ENCODE peak calls at places on chromosomes 4 and X, in six cellular contexts. J is astrocyte, P is HCT116, Q is Karpas-422, A is GM23248, W is PC-9. M is an unnamed sample.

GRCh38 chr4:129218355-129218754 is 122.4 kb downstream of the C4orf33 start:
- DNase-seq in J (no peak), P (no peak), Q (peak; percentile 69), A (peak; percentile 14), W (no peak), M (no peak)

GRCh38 chr4:337932-338758 is 531 bp downstream of the ZNF141 start:
- DNase-seq in J (peak; percentile 34), P (no peak), Q (peak; percentile 58), A (peak; percentile 68), W (no peak), M (peak; percentile 71)

GRCh38 chrX:10221651-10222050 is 64.9 kb downstream of the CLCN4 start:
- DNase-seq in J (no peak), P (no peak), Q (no peak), A (no peak), W (no peak), M (no peak)

GRCh38 chr4:15451181-15451865 is 18.4 kb upstream of the CC2D2A start:
- DNase-seq in J (peak; percentile 26), P (no peak), Q (no peak), A (peak; percentile 46), W (no peak), M (no peak)

GRCh38 chr4:142126890-142127497 is 490.6 kb downstream of the IL15 start:
- DNase-seq in J (peak; percentile 56), P (peak; percentile 66), Q (peak; percentile 86), A (peak; percentile 70), W (peak; percentile 38), M (peak; percentile 66)

GRCh38 chrX:5632061-5632614 is 596.5 kb downstream of the NLGN4X start:
- DNase-seq in J (no peak), P (no peak), Q (no peak), A (no peak), W (no peak), M (no peak)

GRCh38 chr4:175451238-175451965 is 360.7 kb downstream of the GPM6A start:
- DNase-seq in J (no peak), P (no peak), Q (no peak), A (no peak), W (no peak), M (no peak)

GRCh38 chrX:50707955-50708694 is 105.9 kb downstream of the SHROOM4 start:
- DNase-seq in J (no peak), P (no peak), Q (no peak), A (no peak), W (no peak), M (no peak)

GRCh38 chr4:65661469-65661868 is 8.8 kb downstream of the EPHA5 start:
- DNase-seq in J (peak; percentile 27), P (no peak), Q (no peak), A (no peak), W (no peak), M (no peak)

GRCh38 chrX:68429216-68429615 is 4.1 kb downstream of the OPHN1 start:
- DNase-seq in J (peak; percentile 43), P (no peak), Q (no peak), A (peak; percentile 80), W (no peak), M (no peak)

GRCh38 chrX:96182366-96182765 is 502.3 kb upstream of the DIAPH2 start:
- DNase-seq in J (no peak), P (no peak), Q (peak; percentile 69), A (peak; percentile 26), W (peak; percentile 1), M (no peak)

GRCh38 chr4:1813915-1814314 is 20.8 kb downstream of the FGFR3 start:
- DNase-seq in J (no peak), P (no peak), Q (no peak), A (peak; percentile 41), W (no peak), M (peak; percentile 26)

GRCh38 chr4:136864580-136865185 is 667.6 kb downstream of the PCDH18 start:
- DNase-seq in J (peak; percentile 52), P (peak; percentile 69), Q (peak; percentile 89), A (peak; percentile 80), W (peak; percentile 25), M (peak; percentile 59)

GRCh38 chr4:55765070-55765469 is 54.5 kb upstream of the EXOC1L start:
- DNase-seq in J (no peak), P (no peak), Q (no peak), A (no peak), W (no peak), M (no peak)

GRCh38 chrX:14497184-14497666 is 32.1 kb upstream of the GLRA2 start:
- DNase-seq in J (no peak), P (no peak), Q (no peak), A (peak; percentile 31), W (no peak), M (peak; percentile 53)

GRCh38 chrX:120308959-120309872 is 2.0 kb downstream of the TMEM255A start:
- DNase-seq in J (peak; percentile 65), P (peak; percentile 24), Q (no peak), A (peak; percentile 23), W (peak; percentile 75), M (no peak)

GRCh38 chrX:115592997-115593734 is 32.2 kb downstream of the PLS3 start:
- DNase-seq in J (peak; percentile 56), P (no peak), Q (no peak), A (peak; percentile 13), W (no peak), M (no peak)

GRCh38 chrX:109774706-109775105 is 41.6 kb upstream of the ACSL4 start:
- DNase-seq in J (peak; percentile 68), P (no peak), Q (no peak), A (peak; percentile 84), W (no peak), M (no peak)

GRCh38 chrX:44975666-44976263 is 102.8 kb downstream of the KDM6A start:
- DNase-seq in J (peak; percentile 18), P (no peak), Q (no peak), A (peak; percentile 19), W (no peak), M (peak; percentile 8)

GRCh38 chr4:181897935-181898334 is 345.3 kb upstream of the TENM3 start:
- DNase-seq in J (peak; percentile 95), P (no peak), Q (no peak), A (peak; percentile 44), W (no peak), M (no peak)

GRCh38 chr4:139555073-139555704 is 830 bp downstream of the SETD7 start:
- DNase-seq in J (peak; percentile 86), P (peak; percentile 69), Q (peak; percentile 95), A (peak; percentile 96), W (peak; percentile 88), M (peak; percentile 90)

GRCh38 chr4:4420421-4420820 is 33.5 kb downstream of the NSG1 start:
- DNase-seq in J (no peak), P (no peak), Q (no peak), A (no peak), W (no peak), M (no peak)

GRCh38 chr4:23327120-23327519 is 562.7 kb downstream of the PPARGC1A start:
- DNase-seq in J (peak; percentile 12), P (no peak), Q (no peak), A (no peak), W (no peak), M (no peak)

GRCh38 chr4:77078401-77078800 is 2.6 kb upstream of the CCNI start:
- DNase-seq in J (no peak), P (no peak), Q (no peak), A (no peak), W (no peak), M (no peak)

GRCh38 chr4:58590714-58591113 is 1480.5 kb upstream of the IGFBP7 start:
- DNase-seq in J (no peak), P (no peak), Q (no peak), A (no peak), W (no peak), M (no peak)

GRCh38 chr4:72451349-72451748 is 117.7 kb downstream of the ADAMTS3 start:
- DNase-seq in J (no peak), P (no peak), Q (no peak), A (peak; percentile 9), W (no peak), M (no peak)

GRCh38 chr4:122577189-122577553 is 43.7 kb downstream of the IL21 start:
- DNase-seq in J (no peak), P (no peak), Q (no peak), A (no peak), W (no peak), M (no peak)

GRCh38 chrX:101091817-101092216 is 6.2 kb upstream of the CENPI start:
- DNase-seq in J (no peak), P (no peak), Q (no peak), A (no peak), W (no peak), M (no peak)

DNA sequence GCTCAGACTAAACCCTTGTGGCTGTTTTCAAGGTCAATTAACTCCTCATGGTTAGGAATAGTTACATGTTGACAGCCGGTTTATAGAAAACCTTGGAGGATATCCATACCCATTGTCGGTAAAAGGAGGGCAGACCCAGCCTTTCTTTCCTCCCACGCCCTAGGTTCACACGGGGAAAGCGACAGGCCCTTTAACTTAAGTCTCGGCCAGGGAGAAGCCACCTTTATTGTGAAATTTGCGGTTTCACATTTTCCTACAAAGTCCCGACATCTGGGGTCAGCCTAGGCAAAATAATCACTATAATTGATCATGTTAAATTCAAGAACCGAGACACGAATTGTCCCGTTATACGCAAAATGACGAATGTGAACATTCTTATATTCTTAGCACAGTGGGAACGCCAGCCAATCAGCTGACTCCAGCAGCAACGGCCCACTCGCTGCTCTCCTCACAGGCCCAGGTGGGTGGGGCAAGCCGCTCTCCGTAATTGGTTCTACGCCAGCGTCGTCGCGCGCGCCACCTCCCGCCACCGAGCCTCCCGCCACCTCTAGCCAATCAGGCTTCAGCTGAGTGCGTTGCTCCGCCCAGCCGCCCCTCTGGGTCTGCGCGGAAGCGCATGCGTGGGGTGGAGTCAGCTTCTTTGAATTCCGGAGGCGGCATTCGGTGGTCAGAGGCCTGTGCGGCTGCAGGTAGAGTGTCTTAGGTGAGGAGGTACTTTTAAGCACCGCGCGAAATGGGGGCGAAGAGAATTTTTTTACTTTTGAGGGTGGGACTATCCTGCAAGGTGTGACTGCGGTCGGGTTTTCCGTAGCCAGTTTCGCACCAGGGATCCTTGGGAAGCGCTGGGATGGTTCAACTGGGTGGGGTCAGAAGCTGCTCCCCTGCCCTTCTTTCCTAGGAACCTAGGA is at the start of gene CENPI:
- DNase-seq in J (peak; percentile 85), P (peak; percentile 81), Q (peak; percentile 96), A (peak; percentile 92), W (peak; percentile 96), M (peak; percentile 95)
- H3K4me3 ChIP-seq in J (peak within 1 kb of the TSS; percentile 78), P (peak within 1 kb of the TSS; percentile 61), Q (peak within 1 kb of the TSS; percentile 74), A (peak within 1 kb of the TSS; percentile 81), W (peak within 1 kb of the TSS; percentile 59), M (peak within 1 kb of the TSS; percentile 68)

GRCh38 chrX:72132456-72132855 is 741 bp upstream of the RTL5 start:
- DNase-seq in J (no peak), P (no peak), Q (no peak), A (no peak), W (no peak), M (no peak)
- H3K4me1 ChIP-seq in J (peaks cover 6% of the 10 kb centered on the region), P (peaks cover 11% of the 10 kb centered on the region), Q (no peaks in the 10 kb centered on the region), A (no peaks in the 10 kb centered on the region), W (no peaks in the 10 kb centered on the region), M (no peaks in the 10 kb centered on the region)

DNA sequence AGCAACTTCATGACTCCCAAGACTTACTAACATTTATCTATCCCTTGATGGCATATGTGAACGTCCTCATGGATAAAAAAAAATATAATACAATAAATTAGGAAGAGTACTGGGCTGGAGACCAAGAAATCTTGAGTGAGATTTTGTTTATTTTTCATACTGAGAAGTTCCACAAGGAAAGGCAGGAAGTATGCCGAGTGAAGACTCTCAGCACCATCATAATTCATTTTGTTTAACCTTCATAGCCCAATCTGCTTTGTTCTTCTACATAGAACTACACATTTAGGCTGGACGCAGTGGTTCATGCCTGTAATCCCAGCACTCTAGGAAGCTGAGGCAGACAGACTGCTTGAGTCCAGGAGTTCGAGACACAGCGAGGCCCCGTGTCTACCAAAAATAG is 198.3 kb downstream of the NSUN7 start:
- DNase-seq in J (no peak), P (no peak), Q (no peak), A (no peak), W (no peak), M (no peak)
- H2AFZ ChIP-seq in J (no peak overlapping the region), P (no peak overlapping the region), Q (no peak overlapping the region), A (no peak overlapping the region), W (no peak overlapping the region), M (no peak overlapping the region)

GRCh38 chr4:124939908-124940307 is 227.4 kb upstream of the ANKRD50 start:
- DNase-seq in J (no peak), P (no peak), Q (no peak), A (no peak), W (no peak), M (no peak)
- H3K4me3 ChIP-seq in J (no peak overlapping the region), P (no peak overlapping the region), Q (no peak overlapping the region), A (no peak overlapping the region), W (peak overlapping the region; percentile 26), M (no peak overlapping the region)

M was measured in DND-41.